ENCODE peak calls at places on chromosomes 1 and 21, in ten cellular contexts. One of them, this sample, is unnamed.
A peak's percentile ranks its signal among the peaks of the same experiment; 100 is the strongest.

GRCh38 chr1:206600527-206600926 is 11.7 kb downstream of the EIF2D start:
- DNase-seq in naive B cell: no peak
- DNase-seq in skeletal muscle cell: no peak
- DNase-seq in putamen: no peak
- DNase-seq in activated T-cell treated with anti-CD3 and anti-CD28 coated beads for 1 hour: no peak
- DNase-seq in T-helper 1 cell: no peak
- DNase-seq in HTR-8/SVneo: no peak
- DNase-seq in LoVo: no peak
- DNase-seq in GM04504: no peak
- DNase-seq in GM06990: no peak
- DNase-seq in this sample: no peak

GRCh38 chr1:242056988-242057744 is 58.3 kb upstream of the MAP1LC3C start:
- DNase-seq in naive B cell: no peak
- DNase-seq in skeletal muscle cell: no peak
- DNase-seq in putamen: no peak
- DNase-seq in activated T-cell treated with anti-CD3 and anti-CD28 coated beads for 1 hour: no peak
- DNase-seq in T-helper 1 cell: no peak
- DNase-seq in HTR-8/SVneo: no peak
- DNase-seq in LoVo: no peak
- DNase-seq in GM04504: no peak
- DNase-seq in GM06990: no peak
- DNase-seq in this sample: no peak

GRCh38 chr21:31204801-31205200 is 139.3 kb downstream of the TIAM1 start:
- DNase-seq in naive B cell: no peak
- DNase-seq in skeletal muscle cell: no peak
- DNase-seq in putamen: no peak
- DNase-seq in activated T-cell treated with anti-CD3 and anti-CD28 coated beads for 1 hour: no peak
- DNase-seq in T-helper 1 cell: no peak
- DNase-seq in HTR-8/SVneo: no peak
- DNase-seq in LoVo: no peak
- DNase-seq in GM04504: no peak
- DNase-seq in GM06990: no peak
- DNase-seq in this sample: no peak

GRCh38 chr1:185104083-185104482 is 52.7 kb downstream of the TRMT1L start:
- DNase-seq in naive B cell: no peak
- DNase-seq in skeletal muscle cell: no peak
- DNase-seq in putamen: no peak
- DNase-seq in activated T-cell treated with anti-CD3 and anti-CD28 coated beads for 1 hour: no peak
- DNase-seq in T-helper 1 cell: no peak
- DNase-seq in HTR-8/SVneo: no peak
- DNase-seq in LoVo: no peak
- DNase-seq in GM04504: no peak
- DNase-seq in GM06990: no peak
- DNase-seq in this sample: no peak

GRCh38 chr1:22714455-22714854 is 3.8 kb downstream of the EPHB2 start:
- DNase-seq in naive B cell: no peak
- DNase-seq in skeletal muscle cell: no peak
- DNase-seq in putamen: no peak
- DNase-seq in activated T-cell treated with anti-CD3 and anti-CD28 coated beads for 1 hour: no peak
- DNase-seq in T-helper 1 cell: no peak
- DNase-seq in HTR-8/SVneo: no peak
- DNase-seq in LoVo: no peak
- DNase-seq in GM04504: no peak
- DNase-seq in GM06990: no peak
- DNase-seq in this sample: no peak

GRCh38 chr1:109895720-109896504 is 14.7 kb upstream of the CSF1 start:
- DNase-seq in naive B cell: no peak
- DNase-seq in skeletal muscle cell: no peak
- DNase-seq in putamen: no peak
- DNase-seq in activated T-cell treated with anti-CD3 and anti-CD28 coated beads for 1 hour: no peak
- DNase-seq in T-helper 1 cell: no peak
- DNase-seq in HTR-8/SVneo: peak; percentile 48
- DNase-seq in LoVo: no peak
- DNase-seq in GM04504: no peak
- DNase-seq in GM06990: no peak
- DNase-seq in this sample: peak; percentile 70

GRCh38 chr1:8218351-8219092 is 99.4 kb upstream of the SLC45A1 start:
- DNase-seq in naive B cell: no peak
- DNase-seq in skeletal muscle cell: no peak
- DNase-seq in putamen: no peak
- DNase-seq in activated T-cell treated with anti-CD3 and anti-CD28 coated beads for 1 hour: no peak
- DNase-seq in T-helper 1 cell: no peak
- DNase-seq in HTR-8/SVneo: no peak
- DNase-seq in LoVo: no peak
- DNase-seq in GM04504: no peak
- DNase-seq in GM06990: no peak
- DNase-seq in this sample: peak; percentile 93

GRCh38 chr1:154213274-154213673 is 7.1 kb upstream of the CFAP141 start:
- DNase-seq in naive B cell: no peak
- DNase-seq in skeletal muscle cell: no peak
- DNase-seq in putamen: no peak
- DNase-seq in activated T-cell treated with anti-CD3 and anti-CD28 coated beads for 1 hour: no peak
- DNase-seq in T-helper 1 cell: no peak
- DNase-seq in HTR-8/SVneo: peak; percentile 26
- DNase-seq in LoVo: no peak
- DNase-seq in GM04504: no peak
- DNase-seq in GM06990: no peak
- DNase-seq in this sample: no peak

This sample was measured in MV-4-11.